ENCODE peak calls at places on chromosomes 1 and 21, in six cellular contexts. One of them, this sample, is unnamed.

GRCh38 chr1:234164098-234164709 is 209.1 kb upstream of the COA6 start:
- DNase-seq in H9: no peak
- DNase-seq in lower lobe of right lung: no peak
- DNase-seq in vagina: no peak
- DNase-seq in A549: no peak
- DNase-seq in lung: no peak
- DNase-seq in this sample: no peak

GRCh38 chr1:14190508-14190907 is 408.0 kb upstream of the KAZN start:
- DNase-seq in vagina: no peak
- DNase-seq in lung: no peak
- DNase-seq in H9: peak; percentile 31
- DNase-seq in lower lobe of right lung: no peak
- DNase-seq in A549: no peak
- DNase-seq in this sample: no peak

GRCh38 chr1:33297911-33298622 is 22.8 kb downstream of the A3GALT2 start:
- DNase-seq in vagina: no peak
- DNase-seq in lung: no peak
- DNase-seq in lower lobe of right lung: no peak
- DNase-seq in A549: no peak
- DNase-seq in H9: no peak
- DNase-seq in this sample: no peak

GRCh38 chr1:119351997-119352396 is 16.6 kb upstream of the HAO2 start:
- DNase-seq in H9: no peak
- DNase-seq in lung: no peak
- DNase-seq in vagina: no peak
- DNase-seq in lower lobe of right lung: no peak
- DNase-seq in A549: no peak
- DNase-seq in this sample: no peak

GRCh38 chr1:82565146-82565545 is 764.4 kb downstream of the ADGRL2 start:
- DNase-seq in A549: no peak
- DNase-seq in lower lobe of right lung: no peak
- DNase-seq in vagina: no peak
- DNase-seq in lung: no peak
- DNase-seq in H9: peak; percentile 34
- DNase-seq in this sample: no peak

GRCh38 chr1:9842073-9842711 is 18.4 kb upstream of the CLSTN1 start:
- DNase-seq in vagina: peak; percentile 80
- DNase-seq in H9: no peak
- DNase-seq in lower lobe of right lung: peak; percentile 32
- DNase-seq in lung: no peak
- DNase-seq in A549: no peak
- DNase-seq in this sample: no peak

GRCh38 chr1:54604572-54605370 is 18.6 kb downstream of the FAM151A start:
- DNase-seq in H9: no peak
- DNase-seq in lung: no peak
- DNase-seq in A549: no peak
- DNase-seq in vagina: no peak
- DNase-seq in lower lobe of right lung: no peak
- DNase-seq in this sample: no peak

GRCh38 chr1:6260433-6260934 is 414 bp downstream of the GPR153 start:
- DNase-seq in lower lobe of right lung: no peak
- DNase-seq in A549: no peak
- DNase-seq in lung: no peak
- DNase-seq in vagina: no peak
- DNase-seq in H9: no peak
- DNase-seq in this sample: no peak

GRCh38 chr21:43306911-43307676 is 119.8 kb downstream of the SIK1 start:
- DNase-seq in lung: no peak
- DNase-seq in H9: no peak
- DNase-seq in A549: peak; percentile 49
- DNase-seq in lower lobe of right lung: peak; percentile 42
- DNase-seq in vagina: no peak
- DNase-seq in this sample: no peak

DNA sequence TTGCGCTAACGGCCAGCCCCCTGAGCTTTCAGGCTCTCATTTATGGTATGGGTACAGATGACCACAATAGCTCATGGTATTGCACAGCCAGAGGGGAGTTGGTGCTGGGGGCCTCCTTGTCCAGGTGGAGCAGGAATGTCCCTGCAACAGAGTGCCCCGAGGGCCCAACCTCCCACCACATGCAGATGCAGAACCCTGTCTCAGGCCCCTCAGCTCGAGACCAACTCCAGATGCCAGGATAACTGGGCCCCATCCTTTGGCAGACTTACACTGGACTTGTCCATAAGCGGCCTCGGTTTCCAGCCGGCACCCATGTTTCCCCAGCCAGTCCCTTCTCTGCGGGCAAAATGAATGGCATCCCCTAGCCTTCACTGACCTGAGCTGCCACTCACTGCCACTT is 67.1 kb downstream of the VWA5B1 start:
- DNase-seq in H9: no peak
- DNase-seq in A549: no peak
- DNase-seq in lower lobe of right lung: no peak
- DNase-seq in vagina: no peak
- DNase-seq in lung: no peak
- DNase-seq in this sample: no peak
- H3K27ac ChIP-seq in H9: no peak overlapping the region
- H3K27ac ChIP-seq in A549: no peak overlapping the region
- H3K27ac ChIP-seq in lower lobe of right lung: peak overlapping the region; percentile 24
- H3K27ac ChIP-seq in vagina: no peak overlapping the region
- H3K27ac ChIP-seq in lung: no peak overlapping the region
- H3K27ac ChIP-seq in this sample: no peak overlapping the region

DNA sequence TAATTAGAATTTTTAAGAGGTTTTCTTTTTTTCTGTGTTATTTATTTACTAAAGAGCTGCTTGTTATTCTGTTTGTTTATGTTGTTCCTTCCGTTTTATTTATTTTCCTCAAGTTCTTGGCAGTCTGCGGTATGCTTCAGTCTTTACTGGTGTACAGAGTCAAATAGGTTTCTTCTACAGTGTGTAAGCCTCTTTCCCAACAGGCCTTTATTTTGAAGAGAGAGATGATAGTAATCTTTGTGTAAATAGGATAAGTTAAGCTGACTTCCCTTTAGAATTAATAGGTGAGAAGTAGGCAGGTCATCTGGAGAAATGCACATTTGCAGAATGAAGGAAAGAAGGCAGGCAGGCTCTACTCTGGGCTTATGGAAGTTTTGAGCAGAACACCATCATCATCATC is 23.8 kb downstream of the MAST2 start:
- DNase-seq in vagina: no peak
- DNase-seq in lower lobe of right lung: no peak
- DNase-seq in lung: no peak
- DNase-seq in H9: no peak
- DNase-seq in A549: no peak
- DNase-seq in this sample: no peak
- H3K27ac ChIP-seq in vagina: no peak overlapping the region
- H3K27ac ChIP-seq in lower lobe of right lung: no peak overlapping the region
- H3K27ac ChIP-seq in lung: no peak overlapping the region
- H3K27ac ChIP-seq in H9: no peak overlapping the region
- H3K27ac ChIP-seq in A549: no peak overlapping the region
- H3K27ac ChIP-seq in this sample: no peak overlapping the region

GRCh38 chr1:175673236-175674150 is 69.9 kb downstream of the TNR start:
- DNase-seq in vagina: no peak
- DNase-seq in lung: no peak
- DNase-seq in A549: no peak
- DNase-seq in H9: no peak
- DNase-seq in lower lobe of right lung: no peak
- DNase-seq in this sample: no peak
- H3K27ac ChIP-seq in vagina: no peak overlapping the region
- H3K27ac ChIP-seq in lung: no peak overlapping the region
- H3K27ac ChIP-seq in A549: no peak overlapping the region
- H3K27ac ChIP-seq in H9: no peak overlapping the region
- H3K27ac ChIP-seq in lower lobe of right lung: no peak overlapping the region
- H3K27ac ChIP-seq in this sample: no peak overlapping the region

GRCh38 chr1:245807954-245808719 is 653.4 kb downstream of the KIF26B start:
- DNase-seq in vagina: no peak
- DNase-seq in lung: peak; percentile 72
- DNase-seq in A549: no peak
- DNase-seq in lower lobe of right lung: peak; percentile 81
- DNase-seq in H9: no peak
- DNase-seq in this sample: no peak
- H3K27ac ChIP-seq in vagina: no peak overlapping the region
- H3K27ac ChIP-seq in lung: no peak overlapping the region
- H3K27ac ChIP-seq in A549: no peak overlapping the region
- H3K27ac ChIP-seq in lower lobe of right lung: peak overlapping the region; percentile 70
- H3K27ac ChIP-seq in H9: no peak overlapping the region
- H3K27ac ChIP-seq in this sample: no peak overlapping the region

GRCh38 chr1:10980094-10980577 is 32.3 kb upstream of the TARDBP start:
- DNase-seq in lower lobe of right lung: peak; percentile 86
- DNase-seq in vagina: no peak
- DNase-seq in A549: no peak
- DNase-seq in H9: peak; percentile 97
- DNase-seq in lung: peak; percentile 82
- DNase-seq in this sample: no peak
- H3K27ac ChIP-seq in lower lobe of right lung: peak overlapping the region; percentile 49
- H3K27ac ChIP-seq in vagina: no peak overlapping the region
- H3K27ac ChIP-seq in A549: no peak overlapping the region
- H3K27ac ChIP-seq in H9: no peak overlapping the region
- H3K27ac ChIP-seq in lung: no peak overlapping the region
- H3K27ac ChIP-seq in this sample: no peak overlapping the region

GRCh38 chr1:203428981-203429599 is 46.5 kb upstream of the PRELP start:
- DNase-seq in lower lobe of right lung: no peak
- DNase-seq in lung: no peak
- DNase-seq in vagina: no peak
- DNase-seq in H9: no peak
- DNase-seq in A549: no peak
- DNase-seq in this sample: no peak
- H3K27ac ChIP-seq in lower lobe of right lung: no peak overlapping the region
- H3K27ac ChIP-seq in lung: no peak overlapping the region
- H3K27ac ChIP-seq in vagina: no peak overlapping the region
- H3K27ac ChIP-seq in H9: no peak overlapping the region
- H3K27ac ChIP-seq in A549: no peak overlapping the region
- H3K27ac ChIP-seq in this sample: no peak overlapping the region

GRCh38 chr21:34885125-34885524 is 164.0 kb downstream of the RUNX1 start:
- DNase-seq in lower lobe of right lung: no peak
- DNase-seq in A549: no peak
- DNase-seq in H9: no peak
- DNase-seq in lung: no peak
- DNase-seq in vagina: peak; percentile 65
- DNase-seq in this sample: no peak
- H3K27ac ChIP-seq in lower lobe of right lung: peak overlapping the region; percentile 95
- H3K27ac ChIP-seq in A549: peak overlapping the region; percentile 100
- H3K27ac ChIP-seq in H9: no peak overlapping the region
- H3K27ac ChIP-seq in lung: no peak overlapping the region
- H3K27ac ChIP-seq in vagina: peak overlapping the region; percentile 90
- H3K27ac ChIP-seq in this sample: no peak overlapping the region

This sample was measured in effector memory CD4-positive, alpha-beta T cell.